ENCODE peak calls at places on chromosomes 11 and 22, in ten cellular contexts. U, L, P, B, D, G, K, A, E and H are unnamed samples.

GRCh38 chr22:20530368-20531153 is 23.2 kb downstream of the MED15 start:
- DNase-seq in P (no peak), U (peak), E (peak), A (peak), K (peak), B (no peak), G (no peak), D (no peak), L (peak), H (no peak)

GRCh38 chr22:22410121-22410520 is 98.4 kb downstream of the ZNF280B start:
- DNase-seq in E (no peak), B (no peak), K (no peak), U (no peak), P (no peak), L (no peak), A (no peak), D (peak), G (no peak), H (peak)

GRCh38 chr22:27045103-27045940 is 387.9 kb downstream of the MIAT start:
- DNase-seq in B (no peak), E (peak), A (peak), G (no peak), L (peak), K (peak), D (no peak), U (peak), P (no peak), H (no peak)

GRCh38 chr22:39514373-39514973 is 5.9 kb upstream of the ATF4 start:
- DNase-seq in P (peak), E (no peak), A (no peak), D (peak), L (no peak), K (peak), B (peak), U (peak), G (peak), H (no peak)

GRCh38 chr11:8006349-8006977 is 19.3 kb downstream of the EIF3F start:
- DNase-seq in L (peak), G (peak), U (peak), A (peak), D (no peak), P (peak), K (peak), E (no peak), B (peak), H (peak)

GRCh38 chr11:78460468-78460867 is 42.8 kb upstream of the GAB2 start:
- DNase-seq in L (peak), U (peak), A (peak), K (peak), D (no peak), P (no peak), B (no peak), E (no peak), G (no peak), H (no peak)

GRCh38 chr22:46638601-46639431 is 18.6 kb downstream of the GRAMD4 start:
- DNase-seq in P (no peak), G (no peak), U (no peak), B (no peak), K (peak), E (no peak), L (peak), A (no peak), D (no peak), H (no peak)

GRCh38 chr22:42933783-42934144 is 76.7 kb upstream of the ARFGAP3 start:
- DNase-seq in D (no peak), G (no peak), B (no peak), P (no peak), L (peak), K (peak), E (no peak), A (no peak), U (peak), H (no peak)

GRCh38 chr11:112555491-112556364 is 295.1 kb upstream of the PLET1 start:
- DNase-seq in E (no peak), B (peak), G (peak), A (peak), L (peak), K (peak), U (peak), P (peak), D (no peak), H (no peak)

GRCh38 chr11:78250099-78250498 is 61.4 kb downstream of the USP35 start:
- DNase-seq in G (no peak), E (no peak), B (no peak), U (no peak), L (no peak), K (no peak), A (no peak), P (no peak), D (no peak), H (no peak)

GRCh38 chr22:19859861-19860510 is 5.3 kb upstream of the GNB1L start:
- DNase-seq in L (no peak), E (no peak), U (no peak), K (no peak), B (no peak), G (no peak), P (peak), D (peak), A (no peak), H (no peak)

GRCh38 chr11:13134886-13135285 is 125.8 kb downstream of the RASSF10 start:
- DNase-seq in A (no peak), K (no peak), U (no peak), G (no peak), L (no peak), B (no peak), D (no peak), E (no peak), P (no peak), H (no peak)

GRCh38 chr11:123458501-123458900 is 28.4 kb downstream of the GRAMD1B start:
- DNase-seq in L (no peak), P (no peak), D (no peak), A (no peak), B (no peak), E (no peak), K (no peak), G (no peak), U (no peak), H (no peak)

GRCh38 chr11:123460006-123460700 is 30.1 kb downstream of the GRAMD1B start:
- DNase-seq in A (no peak), L (no peak), U (no peak), B (no peak), P (no peak), E (no peak), K (no peak), G (no peak), D (no peak), H (no peak)

GRCh38 chr11:123457187-123457770 is 27.2 kb downstream of the GRAMD1B start:
- DNase-seq in B (no peak), D (no peak), L (no peak), U (no peak), P (no peak), K (no peak), G (no peak), A (no peak), E (no peak), H (no peak)

GRCh38 chr11:123461164-123461563 is 31.1 kb downstream of the GRAMD1B start:
- DNase-seq in B (no peak), G (no peak), K (peak), U (no peak), D (no peak), E (no peak), P (no peak), A (no peak), L (no peak), H (no peak)
- H3K9ac ChIP-seq in B (no peak), G (no peak), K (no peak), U (no peak), D (no peak), E (no peak), P (no peak), A (no peak), L (no peak), H (no peak)

GRCh38 chr11:16987205-16987568 is 27.0 kb downstream of the PLEKHA7 start:
- DNase-seq in P (peak), A (no peak), K (no peak), D (peak), U (no peak), B (peak), E (no peak), L (no peak), G (no peak), H (no peak)
- H3K9ac ChIP-seq in P (no peak), A (no peak), K (no peak), D (peak), U (no peak), B (no peak), E (no peak), L (no peak), G (no peak), H (peak)

GRCh38 chr11:123683616-123684170 is 29.3 kb upstream of the SCN3B start:
- DNase-seq in K (no peak), D (no peak), B (no peak), L (no peak), A (no peak), G (no peak), E (no peak), U (no peak), P (no peak), H (no peak)

GRCh38 chr11:123678246-123678645 is 23.8 kb upstream of the SCN3B start:
- DNase-seq in D (no peak), B (no peak), A (no peak), U (no peak), L (no peak), P (no peak), K (no peak), E (no peak), G (no peak), H (no peak)

GRCh38 chr11:123681007-123681406 is 26.6 kb upstream of the SCN3B start:
- DNase-seq in P (no peak), A (no peak), E (no peak), B (no peak), L (no peak), U (no peak), D (no peak), G (no peak), K (no peak), H (no peak)

GRCh38 chr11:123684601-123685000 is 30.2 kb upstream of the SCN3B start:
- DNase-seq in A (no peak), D (no peak), P (no peak), U (no peak), E (no peak), B (no peak), G (no peak), L (no peak), K (no peak), H (no peak)

DNA sequence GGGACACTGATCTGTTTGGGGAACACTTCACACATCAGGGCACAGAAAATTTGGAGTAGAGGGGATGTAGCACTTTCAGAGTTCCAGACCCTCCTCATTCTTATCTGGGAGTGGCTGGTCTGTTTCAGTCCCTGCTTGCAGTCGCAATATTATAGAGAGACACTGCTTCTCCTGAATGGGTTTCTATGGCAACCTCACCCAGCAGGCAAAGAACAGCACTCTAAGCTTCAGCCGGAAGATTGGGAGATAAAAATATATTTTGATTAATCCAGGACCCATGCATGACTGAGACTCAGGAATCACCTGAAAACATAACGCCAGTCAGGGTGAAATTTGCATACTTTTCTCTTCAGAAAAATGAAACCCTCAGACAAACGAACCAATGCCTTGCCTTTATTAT is 28.6 kb upstream of the SCN3B start:
- DNase-seq in D (no peak), U (no peak), P (no peak), G (no peak), E (no peak), K (no peak), L (no peak), A (no peak), B (no peak), H (no peak)
- H3K9ac ChIP-seq in D (no peak), U (no peak), P (no peak), G (no peak), E (no peak), K (no peak), L (no peak), A (no peak), B (no peak), H (no peak)

DNA sequence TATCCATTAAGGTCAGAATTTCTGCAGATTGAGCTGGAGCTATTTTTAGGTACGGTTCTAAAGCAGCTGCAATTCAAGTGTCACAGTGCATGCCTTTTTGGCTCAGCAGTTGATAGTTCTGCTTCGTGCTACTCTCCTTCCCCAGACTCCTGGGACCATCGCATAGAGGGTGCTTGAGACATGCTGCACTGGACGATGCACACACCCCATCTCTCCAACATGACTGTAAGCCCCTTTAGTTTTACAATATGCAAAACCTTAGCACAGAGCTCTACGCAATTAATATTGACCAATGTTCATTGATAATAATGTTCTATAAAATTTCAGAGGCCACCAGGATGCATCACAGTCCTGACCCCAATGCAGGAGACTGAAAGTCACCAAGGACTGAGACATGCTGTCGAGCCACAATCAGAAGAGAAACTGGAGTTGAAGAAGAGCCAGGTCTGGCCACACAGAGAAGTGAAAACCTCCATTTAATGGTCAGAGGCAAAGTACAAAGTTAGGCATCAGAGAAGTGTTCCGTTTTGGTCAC is 120.9 kb upstream of the ZC3H12C start:
- DNase-seq in L (no peak), G (no peak), A (no peak), B (no peak), P (no peak), E (no peak), K (no peak), D (no peak), U (no peak), H (peak)
- H3K9ac ChIP-seq in L (no peak), G (no peak), A (no peak), B (no peak), P (no peak), E (no peak), K (no peak), D (no peak), U (no peak), H (peak)

DNA sequence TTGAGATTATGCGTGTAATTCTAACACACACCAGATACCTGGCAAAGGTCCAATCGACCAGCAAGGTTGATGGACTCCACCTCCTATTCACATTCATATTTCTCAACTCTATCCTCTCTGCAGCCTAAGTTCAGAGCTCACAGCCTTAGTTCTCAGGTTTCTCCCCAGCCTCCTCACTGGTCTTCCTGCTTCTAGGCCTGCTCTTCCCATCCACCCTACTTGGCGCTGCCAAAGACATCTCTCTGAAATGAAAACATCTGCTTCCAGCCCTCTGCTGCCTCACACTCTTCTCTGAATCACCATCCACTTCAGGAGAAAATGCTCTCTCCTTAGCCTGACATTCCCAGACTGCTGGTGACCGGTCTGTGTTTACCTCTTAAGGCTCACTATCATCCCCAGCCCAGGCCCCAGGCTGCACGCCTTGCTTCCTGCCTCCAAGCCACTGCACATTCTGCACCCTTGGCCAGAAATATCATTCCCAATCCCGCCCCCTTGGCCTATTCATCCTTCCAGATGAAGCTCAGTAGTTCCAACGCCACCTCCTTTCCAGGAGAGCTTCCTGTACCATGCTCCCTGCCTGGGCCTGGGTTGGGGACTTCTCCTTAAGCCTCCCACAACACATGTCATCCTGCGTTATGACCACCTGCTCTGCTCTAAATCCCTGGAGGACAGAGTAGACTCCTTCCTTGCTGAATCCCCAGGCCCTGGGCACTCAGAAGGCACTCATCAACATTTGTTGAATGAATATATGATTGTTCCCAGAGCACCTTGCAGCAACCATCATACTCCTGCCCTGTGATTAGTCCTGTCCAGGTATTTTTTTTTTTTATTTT is 3.5 kb downstream of the ARRB1 start:
- DNase-seq in P (no peak), K (peak), D (peak), U (peak), E (no peak), G (no peak), L (peak), A (no peak), B (peak), H (no peak)
- H3K9ac ChIP-seq in P (peak), K (peak), D (no peak), U (peak), E (no peak), G (no peak), L (no peak), A (peak), B (no peak), H (no peak)

GRCh38 chr11:63745304-63746170 is 23.0 kb downstream of the ZFTA start:
- DNase-seq in D (no peak), U (no peak), E (no peak), L (peak), G (no peak), A (no peak), B (no peak), P (no peak), K (peak), H (no peak)
- H3K9ac ChIP-seq in D (no peak), U (no peak), E (no peak), L (no peak), G (no peak), A (no peak), B (no peak), P (no peak), K (no peak), H (no peak)

GRCh38 chr11:17476317-17477083 is at the start of gene ABCC8:
- DNase-seq in A (peak), E (no peak), B (no peak), P (peak), U (no peak), L (no peak), D (no peak), G (peak), K (no peak), H (no peak)
- H3K9ac ChIP-seq in A (peak), E (no peak), B (no peak), P (no peak), U (no peak), L (no peak), D (no peak), G (no peak), K (no peak), H (no peak)